ENCODE peak calls at places on chromosomes 5 and 9, in eight cellular contexts. E, H, O, W, U, K, R and Z are unnamed samples.

GRCh38 chr5:60494635-60495034 is 205.3 kb downstream of the DEPDC1B start:
- DNase-seq in E (no peak), H (no peak), O (no peak), W (no peak), U (no peak), K (no peak), R (no peak), Z (no peak)

GRCh38 chr9:133277467-133277866 is 2.5 kb upstream of the ABO start:
- DNase-seq in E (no peak), H (no peak), O (no peak), W (no peak), U (no peak), K (no peak), R (no peak), Z (no peak)

GRCh38 chr5:7904170-7904569 is 35.2 kb downstream of the MTRR start:
- DNase-seq in E (peak; percentile 70), H (no peak), O (peak; percentile 67), W (no peak), U (no peak), K (no peak), R (no peak), Z (no peak)

GRCh38 chr9:90423661-90424193 is 218.9 kb downstream of the DIRAS2 start:
- DNase-seq in E (no peak), H (no peak), O (no peak), W (no peak), U (no peak), K (no peak), R (no peak), Z (no peak)

GRCh38 chr9:88733651-88734470 is 198.9 kb downstream of the NXNL2 start:
- DNase-seq in E (peak; percentile 68), H (no peak), O (peak; percentile 97), W (no peak), U (no peak), K (no peak), R (no peak), Z (no peak)

GRCh38 chr9:129392093-129392541 is 214.1 kb upstream of the IER5L start:
- DNase-seq in E (no peak), H (no peak), O (no peak), W (no peak), U (no peak), K (no peak), R (no peak), Z (peak; percentile 26)

GRCh38 chr5:87394407-87394806 is 18.3 kb downstream of the CCNH start:
- DNase-seq in E (peak; percentile 7), H (no peak), O (peak; percentile 91), W (no peak), U (no peak), K (no peak), R (no peak), Z (no peak)

GRCh38 chr9:117723986-117724654 is 19.9 kb downstream of the TLR4 start:
- DNase-seq in E (no peak), H (no peak), O (no peak), W (no peak), U (no peak), K (no peak), R (no peak), Z (no peak)

GRCh38 chr5:178234121-178234752 is 1.6 kb upstream of the PHYKPL start:
- DNase-seq in E (no peak), H (no peak), O (no peak), W (no peak), U (no peak), K (no peak), R (no peak), Z (no peak)

GRCh38 chr9:134057751-134058701 is 9.8 kb downstream of the BRD3 start:
- DNase-seq in E (no peak), H (no peak), O (no peak), W (no peak), U (no peak), K (no peak), R (no peak), Z (no peak)

GRCh38 chr5:27311544-27311943 is 273.2 kb upstream of the CDH9 start:
- DNase-seq in E (peak; percentile 43), H (no peak), O (peak; percentile 85), W (no peak), U (no peak), K (no peak), R (no peak), Z (no peak)

GRCh38 chr9:94692601-94693000 is 33.9 kb upstream of the AOPEP start:
- DNase-seq in E (no peak), H (no peak), O (no peak), W (peak; percentile 85), U (no peak), K (no peak), R (no peak), Z (no peak)

GRCh38 chr5:177472460-177473441 is 683 bp downstream of the DBN1 start:
- DNase-seq in E (no peak), H (no peak), O (no peak), W (peak; percentile 20), U (no peak), K (no peak), R (no peak), Z (peak; percentile 87)

GRCh38 chr5:122694884-122695283 is 80.0 kb upstream of the SNX2 start:
- DNase-seq in E (peak; percentile 3), H (no peak), O (no peak), W (no peak), U (no peak), K (no peak), R (no peak), Z (no peak)

GRCh38 chr5:52017567-52017966 is 634.3 kb downstream of the ISL1 start:
- DNase-seq in E (no peak), H (no peak), O (no peak), W (no peak), U (no peak), K (no peak), R (no peak), Z (no peak)

GRCh38 chr9:113566011-113566711 is 102.6 kb downstream of the RGS3 start:
- DNase-seq in E (no peak), H (no peak), O (no peak), W (no peak), U (no peak), K (no peak), R (no peak), Z (no peak)

GRCh38 chr5:157511656-157512644 is 51.9 kb downstream of the NIPAL4 start:
- DNase-seq in E (peak; percentile 95), H (no peak), O (peak; percentile 98), W (no peak), U (no peak), K (peak; percentile 53), R (peak; percentile 40), Z (no peak)

GRCh38 chr9:134330590-134330989 is 4.3 kb downstream of the RXRA start:
- DNase-seq in E (no peak), H (no peak), O (no peak), W (no peak), U (no peak), K (no peak), R (no peak), Z (no peak)

GRCh38 chr5:40572947-40573346 is 106.8 kb upstream of the PTGER4 start:
- DNase-seq in E (peak; percentile 42), H (no peak), O (peak; percentile 94), W (no peak), U (no peak), K (no peak), R (no peak), Z (no peak)

GRCh38 chr5:157004893-157005551 is 42.0 kb upstream of the TIMD4 start:
- DNase-seq in E (no peak), H (no peak), O (peak; percentile 33), W (no peak), U (no peak), K (no peak), R (no peak), Z (no peak)

GRCh38 chr5:78547731-78548189 is 100.8 kb downstream of the LHFPL2 start:
- DNase-seq in E (peak; percentile 98), H (no peak), O (peak; percentile 100), W (no peak), U (no peak), K (no peak), R (no peak), Z (peak; percentile 55)

GRCh38 chr9:14608521-14608920 is 84.7 kb downstream of the ZDHHC21 start:
- DNase-seq in E (peak; percentile 26), H (no peak), O (no peak), W (peak; percentile 86), U (no peak), K (no peak), R (no peak), Z (no peak)

GRCh38 chr5:71697967-71698366 is 21.1 kb upstream of the CARTPT start:
- DNase-seq in E (no peak), H (no peak), O (peak; percentile 5), W (no peak), U (peak; percentile 9), K (no peak), R (no peak), Z (no peak)

GRCh38 chr9:3768698-3769458 is 243.1 kb upstream of the RFX3 start:
- DNase-seq in E (peak; percentile 43), H (no peak), O (peak; percentile 74), W (no peak), U (no peak), K (no peak), R (no peak), Z (no peak)

GRCh38 chr9:108269421-108269820 is 586.4 kb downstream of the ACTL7B start:
- DNase-seq in E (no peak), H (no peak), O (no peak), W (no peak), U (no peak), K (no peak), R (no peak), Z (no peak)

GRCh38 chr9:36818242-36818938 is 215.7 kb downstream of the PAX5 start:
- DNase-seq in E (no peak), H (no peak), O (no peak), W (no peak), U (no peak), K (no peak), R (peak; percentile 43), Z (no peak)

GRCh38 chr5:115859378-115859777 is 17.6 kb downstream of the AP3S1 start:
- DNase-seq in E (no peak), H (no peak), O (no peak), W (no peak), U (no peak), K (no peak), R (no peak), Z (no peak)

GRCh38 chr5:132385321-132386105 is 16.0 kb downstream of the SLC22A5 start:
- DNase-seq in E (peak; percentile 73), H (peak; percentile 41), O (peak; percentile 71), W (peak; percentile 45), U (peak; percentile 55), K (peak; percentile 65), R (peak; percentile 29), Z (peak; percentile 72)

GRCh38 chr9:124297553-124297905 is 39.8 kb downstream of the NEK6 start:
- DNase-seq in E (peak; percentile 95), H (no peak), O (peak; percentile 89), W (no peak), U (no peak), K (peak; percentile 62), R (peak; percentile 26), Z (no peak)

GRCh38 chr9:37801287-37801850 is 772 bp downstream of the DCAF10 start:
- DNase-seq in E (peak; percentile 13), H (no peak), O (peak; percentile 15), W (no peak), U (peak; percentile 79), K (no peak), R (no peak), Z (peak; percentile 68)

GRCh38 chr9:13568446-13568845 is 289.0 kb upstream of the MPDZ start:
- DNase-seq in E (peak; percentile 8), H (no peak), O (no peak), W (peak; percentile 37), U (no peak), K (peak; percentile 81), R (no peak), Z (no peak)

GRCh38 chr5:38500861-38501260 is 55.6 kb downstream of the LIFR start:
- DNase-seq in E (peak; percentile 62), H (no peak), O (peak; percentile 67), W (no peak), U (no peak), K (no peak), R (no peak), Z (no peak)

GRCh38 chr5:180873628-180874520 is 12.8 kb upstream of the ZFP62 start:
- DNase-seq in E (peak; percentile 84), H (no peak), O (peak; percentile 42), W (no peak), U (peak; percentile 78), K (no peak), R (no peak), Z (no peak)

GRCh38 chr9:131735238-131736181 is 4.4 kb downstream of the RAPGEF1 start:
- DNase-seq in E (no peak), H (no peak), O (peak; percentile 66), W (no peak), U (no peak), K (no peak), R (no peak), Z (no peak)